ENCODE peak calls at places on chromosomes 3 and 15, in four cellular contexts. One of them, this sample, is unnamed.

GRCh38 chr15:83871808-83872559 is 218.1 kb downstream of the ADAMTSL3 start:
- DNase-seq in heart left ventricle: no peak
- DNase-seq in fibroblast of the aortic adventitia: peak; percentile 91
- DNase-seq in fibroblast of mammary gland: peak; percentile 78
- DNase-seq in this sample: peak; percentile 70

GRCh38 chr3:11213810-11214450 is 58.3 kb upstream of the ATG7 start:
- DNase-seq in fibroblast of mammary gland: no peak
- DNase-seq in heart left ventricle: no peak
- DNase-seq in fibroblast of the aortic adventitia: no peak
- DNase-seq in this sample: no peak

GRCh38 chr15:71699977-71700376 is 110.4 kb upstream of the NR2E3 start:
- DNase-seq in fibroblast of the aortic adventitia: no peak
- DNase-seq in heart left ventricle: no peak
- DNase-seq in fibroblast of mammary gland: no peak
- DNase-seq in this sample: no peak

GRCh38 chr15:71296032-71296686 is 180.9 kb downstream of the THSD4 start:
- DNase-seq in fibroblast of the aortic adventitia: peak; percentile 92
- DNase-seq in fibroblast of mammary gland: peak; percentile 98
- DNase-seq in heart left ventricle: no peak
- DNase-seq in this sample: no peak

GRCh38 chr3:87206070-87206469 is 21.0 kb upstream of the CHMP2B start:
- DNase-seq in fibroblast of mammary gland: peak; percentile 86
- DNase-seq in fibroblast of the aortic adventitia: peak; percentile 85
- DNase-seq in heart left ventricle: no peak
- DNase-seq in this sample: no peak

GRCh38 chr3:46892285-46893145 is 15.0 kb downstream of the PTH1R start:
- DNase-seq in fibroblast of the aortic adventitia: peak; percentile 35
- DNase-seq in fibroblast of mammary gland: peak; percentile 37
- DNase-seq in heart left ventricle: peak; percentile 81
- DNase-seq in this sample: peak; percentile 40

GRCh38 chr3:187979543-187979942 is 174.4 kb upstream of the LPP start:
- DNase-seq in fibroblast of mammary gland: no peak
- DNase-seq in heart left ventricle: no peak
- DNase-seq in fibroblast of the aortic adventitia: no peak
- DNase-seq in this sample: no peak

GRCh38 chr15:31400222-31400927 is 73.7 kb downstream of the KLF13 start:
- DNase-seq in fibroblast of the aortic adventitia: no peak
- DNase-seq in fibroblast of mammary gland: peak; percentile 32
- DNase-seq in heart left ventricle: no peak
- DNase-seq in this sample: no peak

GRCh38 chr3:112813723-112814171 is 32.9 kb downstream of the CD200R1L start:
- DNase-seq in fibroblast of the aortic adventitia: peak; percentile 80
- DNase-seq in heart left ventricle: no peak
- DNase-seq in fibroblast of mammary gland: peak; percentile 45
- DNase-seq in this sample: peak; percentile 59

GRCh38 chr3:159074756-159075155 is 272.9 kb downstream of the MFSD1 start:
- DNase-seq in fibroblast of mammary gland: no peak
- DNase-seq in heart left ventricle: no peak
- DNase-seq in fibroblast of the aortic adventitia: no peak
- DNase-seq in this sample: no peak

GRCh38 chr3:157176108-157176507 is 16.2 kb upstream of the CCNL1 start:
- DNase-seq in fibroblast of mammary gland: peak; percentile 70
- DNase-seq in fibroblast of the aortic adventitia: peak; percentile 50
- DNase-seq in heart left ventricle: no peak
- DNase-seq in this sample: no peak

GRCh38 chr3:58299839-58300516 is 6.1 kb upstream of the RPP14 start:
- DNase-seq in heart left ventricle: no peak
- DNase-seq in fibroblast of mammary gland: peak; percentile 75
- DNase-seq in fibroblast of the aortic adventitia: peak; percentile 84
- DNase-seq in this sample: peak; percentile 47

GRCh38 chr3:190585771-190586630 is 72.1 kb downstream of the IL1RAP start:
- DNase-seq in heart left ventricle: no peak
- DNase-seq in fibroblast of the aortic adventitia: peak; percentile 81
- DNase-seq in fibroblast of mammary gland: peak; percentile 98
- DNase-seq in this sample: peak; percentile 14

GRCh38 chr3:108312656-108313055 is 16.3 kb downstream of the HHLA2 start:
- DNase-seq in heart left ventricle: no peak
- DNase-seq in fibroblast of the aortic adventitia: peak; percentile 45
- DNase-seq in fibroblast of mammary gland: peak; percentile 25
- DNase-seq in this sample: no peak

GRCh38 chr3:182133752-182134151 is 422.0 kb downstream of the SOX2 start:
- DNase-seq in fibroblast of the aortic adventitia: no peak
- DNase-seq in heart left ventricle: no peak
- DNase-seq in fibroblast of mammary gland: no peak
- DNase-seq in this sample: no peak

GRCh38 chr15:40790723-40791122 is 16.2 kb upstream of the ZFYVE19 start:
- DNase-seq in fibroblast of mammary gland: peak; percentile 27
- DNase-seq in heart left ventricle: no peak
- DNase-seq in fibroblast of the aortic adventitia: peak; percentile 12
- DNase-seq in this sample: no peak

GRCh38 chr15:48954538-48954937 is 9.2 kb downstream of the SHC4 start:
- DNase-seq in heart left ventricle: no peak
- DNase-seq in fibroblast of the aortic adventitia: peak; percentile 63
- DNase-seq in fibroblast of mammary gland: no peak
- DNase-seq in this sample: no peak

GRCh38 chr15:66802087-66803001 is 100.3 kb downstream of the SMAD6 start:
- DNase-seq in heart left ventricle: no peak
- DNase-seq in fibroblast of the aortic adventitia: peak; percentile 74
- DNase-seq in fibroblast of mammary gland: peak; percentile 46
- DNase-seq in this sample: no peak

GRCh38 chr15:74829991-74830390 is 3.6 kb downstream of the CPLX3 start:
- DNase-seq in fibroblast of mammary gland: no peak
- DNase-seq in heart left ventricle: no peak
- DNase-seq in fibroblast of the aortic adventitia: no peak
- DNase-seq in this sample: no peak

GRCh38 chr3:148833223-148833622 is 5.6 kb downstream of the CPB1 start:
- DNase-seq in fibroblast of the aortic adventitia: no peak
- DNase-seq in heart left ventricle: no peak
- DNase-seq in fibroblast of mammary gland: no peak
- DNase-seq in this sample: no peak

DNA sequence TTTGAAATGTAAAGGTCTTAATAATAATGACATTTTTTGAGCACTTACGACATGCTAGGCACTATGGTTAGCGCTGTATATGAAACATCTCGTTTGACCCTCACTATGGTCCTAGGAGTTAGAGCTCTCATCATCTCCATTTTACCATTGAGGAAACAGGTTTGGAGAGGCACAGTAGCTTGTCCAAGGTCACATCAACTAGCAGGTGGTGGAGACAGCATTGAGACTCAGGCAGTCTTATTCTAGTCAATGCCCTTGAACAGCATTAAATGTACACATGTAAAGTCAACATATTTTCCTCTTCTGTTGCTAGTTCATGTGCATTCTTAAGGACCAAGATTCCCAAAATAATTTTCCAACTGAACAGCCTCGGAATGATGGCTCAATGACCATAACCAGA is 4.8 kb downstream of the ARHGEF3 start:
- DNase-seq in fibroblast of mammary gland: no peak
- DNase-seq in fibroblast of the aortic adventitia: no peak
- DNase-seq in heart left ventricle: no peak
- DNase-seq in this sample: no peak
- TF ChIP-seq CTCF in fibroblast of mammary gland: no peak
- TF ChIP-seq CTCF in fibroblast of the aortic adventitia: no peak
- TF ChIP-seq CTCF in heart left ventricle: no peak
- TF ChIP-seq CTCF in this sample: no peak

GRCh38 chr3:62373215-62373614 is at the start of gene FEZF2:
- DNase-seq in fibroblast of mammary gland: no peak
- DNase-seq in heart left ventricle: no peak
- DNase-seq in fibroblast of the aortic adventitia: no peak
- DNase-seq in this sample: no peak
- H3K4me3 ChIP-seq in fibroblast of mammary gland: peak within 1 kb of the TSS; percentile 19
- H3K4me3 ChIP-seq in heart left ventricle: peak within 1 kb of the TSS; percentile 4
- H3K4me3 ChIP-seq in fibroblast of the aortic adventitia: peak within 1 kb of the TSS; percentile 55
- H3K4me3 ChIP-seq in this sample: no peak within 1 kb of the TSS

GRCh38 chr3:90092994-90093393 is 985.6 kb downstream of the EPHA3 start:
- DNase-seq in fibroblast of the aortic adventitia: peak; percentile 16
- DNase-seq in fibroblast of mammary gland: peak; percentile 21
- DNase-seq in heart left ventricle: no peak
- DNase-seq in this sample: peak; percentile 3
- TF ChIP-seq CTCF in fibroblast of the aortic adventitia: peak; percentile 38
- TF ChIP-seq CTCF in fibroblast of mammary gland: peak; percentile 53
- TF ChIP-seq CTCF in heart left ventricle: peak; percentile 35
- TF ChIP-seq CTCF in this sample: peak; percentile 26

GRCh38 chr15:73389539-73389938 is 20.8 kb upstream of the HCN4 start:
- DNase-seq in heart left ventricle: no peak
- DNase-seq in fibroblast of mammary gland: no peak
- DNase-seq in fibroblast of the aortic adventitia: no peak
- DNase-seq in this sample: no peak
- H3K4me3 ChIP-seq in heart left ventricle: no peak overlapping the region
- H3K4me3 ChIP-seq in fibroblast of mammary gland: no peak overlapping the region
- H3K4me3 ChIP-seq in fibroblast of the aortic adventitia: no peak overlapping the region
- H3K4me3 ChIP-seq in this sample: no peak overlapping the region

GRCh38 chr3:175121225-175121624 is 262.1 kb downstream of the NAALADL2 start:
- DNase-seq in fibroblast of the aortic adventitia: no peak
- DNase-seq in fibroblast of mammary gland: no peak
- DNase-seq in heart left ventricle: no peak
- DNase-seq in this sample: no peak
- TF ChIP-seq CTCF in fibroblast of the aortic adventitia: peak; percentile 31
- TF ChIP-seq CTCF in fibroblast of mammary gland: peak; percentile 40
- TF ChIP-seq CTCF in heart left ventricle: no peak
- TF ChIP-seq CTCF in this sample: peak; percentile 5

GRCh38 chr3:129399895-129400357 is 28.5 kb downstream of the EFCAB12 start:
- DNase-seq in heart left ventricle: no peak
- DNase-seq in fibroblast of the aortic adventitia: no peak
- DNase-seq in fibroblast of mammary gland: peak; percentile 41
- DNase-seq in this sample: peak; percentile 58
- H3K4me3 ChIP-seq in heart left ventricle: no peak overlapping the region
- H3K4me3 ChIP-seq in fibroblast of the aortic adventitia: no peak overlapping the region
- H3K4me3 ChIP-seq in fibroblast of mammary gland: no peak overlapping the region
- H3K4me3 ChIP-seq in this sample: peak overlapping the region; percentile 87

GRCh38 chr15:37133619-37134018 is 33.3 kb upstream of the MEIS2 start:
- DNase-seq in fibroblast of the aortic adventitia: peak; percentile 75
- DNase-seq in fibroblast of mammary gland: peak; percentile 59
- DNase-seq in heart left ventricle: no peak
- DNase-seq in this sample: no peak
- TF ChIP-seq CTCF in fibroblast of the aortic adventitia: peak; percentile 44
- TF ChIP-seq CTCF in fibroblast of mammary gland: peak; percentile 54
- TF ChIP-seq CTCF in heart left ventricle: peak; percentile 34
- TF ChIP-seq CTCF in this sample: peak; percentile 10

This sample was measured in GM12865.